ENCODE peak calls at places on chromosomes 11 and 22, in six cellular contexts. One of them, this sample, is unnamed.

GRCh38 chr11:120522021-120522420 is 10.5 kb downstream of the GRIK4 start:
- DNase-seq in epithelial cell of esophagus: no peak
- DNase-seq in lower leg skin: peak; percentile 7
- DNase-seq in lower lobe of right lung: peak; percentile 18
- DNase-seq in body of pancreas: no peak
- DNase-seq in dorsolateral prefrontal cortex: no peak
- DNase-seq in this sample: no peak

GRCh38 chr11:126149759-126150236 is 61.7 kb downstream of the RPUSD4 start:
- DNase-seq in body of pancreas: no peak
- DNase-seq in epithelial cell of esophagus: no peak
- DNase-seq in dorsolateral prefrontal cortex: no peak
- DNase-seq in lower lobe of right lung: no peak
- DNase-seq in lower leg skin: no peak
- DNase-seq in this sample: no peak

GRCh38 chr11:120344302-120345004 is 8.2 kb downstream of the ARHGEF12 start:
- DNase-seq in dorsolateral prefrontal cortex: no peak
- DNase-seq in epithelial cell of esophagus: peak; percentile 47
- DNase-seq in lower lobe of right lung: no peak
- DNase-seq in lower leg skin: no peak
- DNase-seq in body of pancreas: no peak
- DNase-seq in this sample: no peak

GRCh38 chr11:77140231-77140959 is 12.3 kb downstream of the MYO7A start:
- DNase-seq in lower lobe of right lung: peak; percentile 37
- DNase-seq in epithelial cell of esophagus: peak; percentile 27
- DNase-seq in dorsolateral prefrontal cortex: no peak
- DNase-seq in lower leg skin: no peak
- DNase-seq in body of pancreas: peak; percentile 37
- DNase-seq in this sample: no peak

GRCh38 chr11:70758206-70758605 is 359.9 kb downstream of the CTTN start:
- DNase-seq in lower leg skin: no peak
- DNase-seq in dorsolateral prefrontal cortex: no peak
- DNase-seq in body of pancreas: no peak
- DNase-seq in epithelial cell of esophagus: no peak
- DNase-seq in lower lobe of right lung: no peak
- DNase-seq in this sample: no peak

GRCh38 chr11:19938866-19939265 is 221.4 kb downstream of the DBX1 start:
- DNase-seq in body of pancreas: no peak
- DNase-seq in epithelial cell of esophagus: peak; percentile 66
- DNase-seq in dorsolateral prefrontal cortex: no peak
- DNase-seq in lower leg skin: no peak
- DNase-seq in lower lobe of right lung: no peak
- DNase-seq in this sample: no peak

GRCh38 chr11:10878408-10879214 is 20.8 kb upstream of the ZBED5 start:
- DNase-seq in epithelial cell of esophagus: peak; percentile 70
- DNase-seq in dorsolateral prefrontal cortex: no peak
- DNase-seq in lower leg skin: no peak
- DNase-seq in body of pancreas: no peak
- DNase-seq in lower lobe of right lung: no peak
- DNase-seq in this sample: no peak

GRCh38 chr11:123457187-123457770 is 27.2 kb downstream of the GRAMD1B start:
- DNase-seq in lower lobe of right lung: peak; percentile 63
- DNase-seq in lower leg skin: no peak
- DNase-seq in dorsolateral prefrontal cortex: no peak
- DNase-seq in epithelial cell of esophagus: no peak
- DNase-seq in body of pancreas: no peak
- DNase-seq in this sample: no peak

GRCh38 chr22:43479311-43479710 is 67.5 kb downstream of the MPPED1 start:
- DNase-seq in dorsolateral prefrontal cortex: no peak
- DNase-seq in lower leg skin: no peak
- DNase-seq in body of pancreas: no peak
- DNase-seq in epithelial cell of esophagus: no peak
- DNase-seq in lower lobe of right lung: no peak
- DNase-seq in this sample: no peak

GRCh38 chr11:44751066-44751465 is 24.3 kb downstream of the TSPAN18 start:
- DNase-seq in body of pancreas: no peak
- DNase-seq in lower leg skin: peak; percentile 87
- DNase-seq in lower lobe of right lung: no peak
- DNase-seq in dorsolateral prefrontal cortex: no peak
- DNase-seq in epithelial cell of esophagus: no peak
- DNase-seq in this sample: no peak

GRCh38 chr22:37065961-37066360 is 14.4 kb downstream of the KCTD17 start:
- DNase-seq in lower leg skin: no peak
- DNase-seq in body of pancreas: no peak
- DNase-seq in lower lobe of right lung: no peak
- DNase-seq in epithelial cell of esophagus: no peak
- DNase-seq in dorsolateral prefrontal cortex: no peak
- DNase-seq in this sample: no peak

GRCh38 chr22:36386351-36386899 is 1.3 kb downstream of the MYH9 start:
- DNase-seq in body of pancreas: no peak
- DNase-seq in epithelial cell of esophagus: peak; percentile 35
- DNase-seq in lower leg skin: no peak
- DNase-seq in dorsolateral prefrontal cortex: no peak
- DNase-seq in lower lobe of right lung: peak; percentile 66
- DNase-seq in this sample: no peak

GRCh38 chr11:77361184-77361583 is 59.7 kb upstream of the GDPD4 start:
- DNase-seq in dorsolateral prefrontal cortex: no peak
- DNase-seq in lower leg skin: no peak
- DNase-seq in lower lobe of right lung: no peak
- DNase-seq in epithelial cell of esophagus: peak; percentile 20
- DNase-seq in body of pancreas: no peak
- DNase-seq in this sample: no peak

GRCh38 chr11:13760115-13760514 is 91.6 kb downstream of the FAR1 start:
- DNase-seq in epithelial cell of esophagus: peak; percentile 44
- DNase-seq in dorsolateral prefrontal cortex: no peak
- DNase-seq in lower leg skin: no peak
- DNase-seq in lower lobe of right lung: no peak
- DNase-seq in body of pancreas: no peak
- DNase-seq in this sample: no peak

GRCh38 chr11:71080239-71081097 is 171.9 kb downstream of the SHANK2 start:
- DNase-seq in lower leg skin: no peak
- DNase-seq in epithelial cell of esophagus: peak; percentile 77
- DNase-seq in lower lobe of right lung: peak; percentile 58
- DNase-seq in dorsolateral prefrontal cortex: peak; percentile 81
- DNase-seq in body of pancreas: peak; percentile 60
- DNase-seq in this sample: no peak

GRCh38 chr11:134597452-134597851 is 185.4 kb upstream of the B3GAT1 start:
- DNase-seq in lower leg skin: peak; percentile 76
- DNase-seq in lower lobe of right lung: peak; percentile 21
- DNase-seq in dorsolateral prefrontal cortex: no peak
- DNase-seq in body of pancreas: no peak
- DNase-seq in epithelial cell of esophagus: no peak
- DNase-seq in this sample: no peak

GRCh38 chr11:134596404-134596803 is 184.4 kb upstream of the B3GAT1 start:
- DNase-seq in epithelial cell of esophagus: no peak
- DNase-seq in lower lobe of right lung: no peak
- DNase-seq in lower leg skin: peak; percentile 29
- DNase-seq in dorsolateral prefrontal cortex: no peak
- DNase-seq in body of pancreas: no peak
- DNase-seq in this sample: no peak

GRCh38 chr11:134587345-134587744 is 175.3 kb upstream of the B3GAT1 start:
- DNase-seq in dorsolateral prefrontal cortex: no peak
- DNase-seq in lower leg skin: no peak
- DNase-seq in lower lobe of right lung: no peak
- DNase-seq in body of pancreas: no peak
- DNase-seq in epithelial cell of esophagus: no peak
- DNase-seq in this sample: peak; percentile 26

GRCh38 chr11:134589155-134589554 is 177.1 kb upstream of the B3GAT1 start:
- DNase-seq in dorsolateral prefrontal cortex: no peak
- DNase-seq in lower lobe of right lung: no peak
- DNase-seq in body of pancreas: no peak
- DNase-seq in lower leg skin: no peak
- DNase-seq in epithelial cell of esophagus: no peak
- DNase-seq in this sample: peak; percentile 88

GRCh38 chr11:134592391-134592990 is 180.4 kb upstream of the B3GAT1 start:
- DNase-seq in epithelial cell of esophagus: no peak
- DNase-seq in body of pancreas: no peak
- DNase-seq in dorsolateral prefrontal cortex: no peak
- DNase-seq in lower leg skin: no peak
- DNase-seq in lower lobe of right lung: peak; percentile 50
- DNase-seq in this sample: peak; percentile 45
- TF ChIP-seq CTCF in epithelial cell of esophagus: no peak
- TF ChIP-seq CTCF in body of pancreas: no peak
- TF ChIP-seq CTCF in dorsolateral prefrontal cortex: no peak
- TF ChIP-seq CTCF in lower leg skin: no peak
- TF ChIP-seq CTCF in lower lobe of right lung: peak; percentile 40
- TF ChIP-seq CTCF in this sample: no peak

DNA sequence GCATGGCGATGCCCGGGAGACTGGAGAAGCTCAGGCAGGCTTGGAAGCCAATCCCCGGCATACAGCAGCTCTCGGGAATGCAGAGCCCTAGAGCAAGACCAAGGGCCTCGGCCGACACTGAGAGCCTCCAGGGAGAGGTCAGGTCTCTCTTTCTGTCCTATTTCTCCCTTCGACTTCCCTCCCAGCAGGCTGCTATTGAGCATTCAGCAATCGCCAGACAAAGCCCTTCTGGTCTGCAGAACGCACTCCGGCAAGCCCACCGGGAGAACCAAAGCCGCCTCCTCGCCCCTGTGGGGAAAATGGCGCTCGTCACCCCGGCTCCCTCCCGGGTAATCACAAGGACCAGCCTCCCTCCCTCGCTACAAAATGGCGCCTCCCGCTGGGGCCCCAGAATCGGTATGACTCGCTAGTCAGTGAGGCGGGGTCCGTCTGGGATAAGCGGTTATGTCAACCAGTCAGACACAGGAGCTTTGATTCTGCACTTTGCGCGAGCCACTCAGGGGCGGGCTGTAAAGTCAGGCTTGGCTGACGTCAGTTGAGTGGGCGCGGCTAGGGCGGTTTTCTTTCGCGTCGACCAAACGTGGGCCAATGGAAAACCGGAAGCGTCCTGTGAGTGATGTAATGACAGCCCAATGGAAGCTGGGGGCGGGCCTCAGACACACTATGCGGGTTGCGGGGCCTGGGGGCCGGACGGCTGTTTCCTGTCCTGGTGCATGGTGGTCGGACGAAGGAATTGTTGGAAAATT is at the start of gene ZNF143:
- DNase-seq in epithelial cell of esophagus: peak; percentile 100
- DNase-seq in lower lobe of right lung: peak; percentile 100
- DNase-seq in body of pancreas: peak; percentile 100
- DNase-seq in dorsolateral prefrontal cortex: peak; percentile 100
- DNase-seq in lower leg skin: peak; percentile 100
- DNase-seq in this sample: peak; percentile 100
- TF ChIP-seq CTCF in epithelial cell of esophagus: no peak
- TF ChIP-seq CTCF in lower lobe of right lung: no peak
- TF ChIP-seq CTCF in body of pancreas: peak; percentile 44
- TF ChIP-seq CTCF in dorsolateral prefrontal cortex: no peak
- TF ChIP-seq CTCF in lower leg skin: peak; percentile 50
- TF ChIP-seq CTCF in this sample: peak; percentile 35

DNA sequence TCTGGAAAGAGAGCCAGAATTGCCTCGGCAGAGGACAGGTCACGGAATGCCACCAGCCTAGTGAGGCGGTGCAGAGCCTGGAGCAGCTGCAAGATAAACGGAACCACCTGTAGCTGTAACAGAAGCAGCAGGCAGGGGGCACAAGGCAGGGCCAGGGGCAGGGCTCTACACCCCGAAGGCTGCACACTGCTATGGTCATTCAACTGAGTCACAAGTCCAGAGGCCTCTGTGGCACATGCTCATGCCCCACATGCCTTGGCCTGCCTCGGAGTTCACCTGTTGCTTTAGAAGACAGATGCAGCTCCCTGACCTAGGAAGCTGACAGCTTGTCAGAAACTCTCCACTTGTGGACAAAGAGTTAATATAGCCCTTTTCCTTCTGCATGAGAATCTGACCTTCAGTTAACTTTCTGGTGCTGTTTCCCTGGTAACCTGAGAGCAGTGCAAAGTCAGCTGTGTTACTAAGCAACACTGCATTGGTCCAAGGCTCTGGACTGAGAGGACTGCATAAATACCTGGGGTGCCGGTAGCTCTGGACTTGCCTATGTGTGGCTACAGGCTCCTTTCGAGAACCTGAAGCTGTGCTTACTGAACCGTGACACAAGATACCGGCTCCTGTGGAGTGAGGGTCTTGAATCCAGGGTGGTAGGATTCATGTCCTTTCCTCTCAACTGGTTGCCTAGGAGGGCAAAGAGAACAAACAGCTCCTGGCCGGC is 10.5 kb downstream of the COMMD9 start:
- DNase-seq in epithelial cell of esophagus: peak; percentile 6
- DNase-seq in lower leg skin: peak; percentile 48
- DNase-seq in body of pancreas: no peak
- DNase-seq in dorsolateral prefrontal cortex: no peak
- DNase-seq in lower lobe of right lung: no peak
- DNase-seq in this sample: no peak
- TF ChIP-seq CTCF in epithelial cell of esophagus: peak; percentile 10
- TF ChIP-seq CTCF in lower leg skin: no peak
- TF ChIP-seq CTCF in body of pancreas: no peak
- TF ChIP-seq CTCF in dorsolateral prefrontal cortex: no peak
- TF ChIP-seq CTCF in lower lobe of right lung: no peak
- TF ChIP-seq CTCF in this sample: no peak

GRCh38 chr22:32824531-32825315 is 23.2 kb downstream of the TIMP3 start:
- DNase-seq in lower lobe of right lung: no peak
- DNase-seq in body of pancreas: no peak
- DNase-seq in dorsolateral prefrontal cortex: no peak
- DNase-seq in epithelial cell of esophagus: no peak
- DNase-seq in lower leg skin: no peak
- DNase-seq in this sample: no peak

GRCh38 chr22:32822188-32822877 is 20.8 kb downstream of the TIMP3 start:
- DNase-seq in lower leg skin: no peak
- DNase-seq in epithelial cell of esophagus: no peak
- DNase-seq in body of pancreas: no peak
- DNase-seq in lower lobe of right lung: no peak
- DNase-seq in dorsolateral prefrontal cortex: no peak
- DNase-seq in this sample: no peak

GRCh38 chr22:32826537-32826936 is 25.0 kb downstream of the TIMP3 start:
- DNase-seq in body of pancreas: no peak
- DNase-seq in epithelial cell of esophagus: no peak
- DNase-seq in lower lobe of right lung: no peak
- DNase-seq in lower leg skin: no peak
- DNase-seq in dorsolateral prefrontal cortex: no peak
- DNase-seq in this sample: no peak

GRCh38 chr22:32820131-32820882 is 18.8 kb downstream of the TIMP3 start:
- DNase-seq in body of pancreas: no peak
- DNase-seq in epithelial cell of esophagus: peak; percentile 86
- DNase-seq in lower lobe of right lung: no peak
- DNase-seq in dorsolateral prefrontal cortex: no peak
- DNase-seq in lower leg skin: no peak
- DNase-seq in this sample: no peak

DNA sequence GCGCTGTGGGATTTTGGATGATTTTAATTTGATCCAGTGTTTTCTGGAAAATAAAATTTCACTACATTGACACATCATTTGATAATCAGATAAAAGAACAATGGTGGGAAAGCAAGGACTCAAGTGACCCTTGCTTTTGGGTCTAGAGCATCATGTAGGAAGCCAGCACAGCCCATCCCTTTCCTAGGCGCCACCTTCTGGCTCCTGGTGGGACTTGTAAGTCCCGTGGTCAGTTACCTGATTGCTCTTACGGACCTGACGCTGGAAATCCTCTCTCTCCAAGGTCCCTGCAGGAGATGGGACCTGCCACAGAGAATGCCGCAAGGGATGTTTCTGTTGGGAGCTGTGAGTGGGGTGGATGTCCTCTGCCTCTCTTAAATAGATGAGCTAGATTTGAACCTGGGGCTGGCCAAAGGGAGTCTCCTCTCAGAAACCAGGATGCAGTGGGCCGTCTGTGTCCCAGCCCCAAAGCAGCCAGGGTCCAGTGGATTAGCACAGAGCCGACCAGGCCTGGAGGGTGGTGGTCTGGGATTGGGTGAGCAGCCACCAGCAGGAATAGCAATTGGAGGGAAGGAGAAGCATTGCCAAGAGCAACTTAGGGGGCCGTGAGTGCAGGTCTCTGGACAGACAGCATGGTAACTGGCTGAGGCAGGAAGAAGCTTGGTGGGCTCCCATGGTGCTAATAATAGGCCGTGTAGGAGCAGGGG is 21.7 kb downstream of the TIMP3 start:
- DNase-seq in body of pancreas: peak; percentile 43
- DNase-seq in lower lobe of right lung: no peak
- DNase-seq in epithelial cell of esophagus: peak; percentile 61
- DNase-seq in dorsolateral prefrontal cortex: no peak
- DNase-seq in lower leg skin: no peak
- DNase-seq in this sample: no peak
- TF ChIP-seq CTCF in body of pancreas: peak; percentile 48
- TF ChIP-seq CTCF in lower lobe of right lung: peak; percentile 32
- TF ChIP-seq CTCF in epithelial cell of esophagus: peak; percentile 58
- TF ChIP-seq CTCF in dorsolateral prefrontal cortex: no peak
- TF ChIP-seq CTCF in lower leg skin: no peak
- TF ChIP-seq CTCF in this sample: peak; percentile 32

This sample was measured in esophagus muscularis mucosa.